ENCODE peak calls at places on chromosome 7, in eight cellular contexts. T is Panc1, Q is cardiac muscle cell, X is cardiac fibroblast, K is IMR-90, C is GM10248, R is endothelial cell of umbilical vein, E is endothelial cell. I is an unnamed sample.

GRCh38 chr7:101094791-101095375 is 9.6 kb downstream of the TRIM56 start:
- DNase-seq in T (no peak), Q (peak; percentile 79), X (peak; percentile 77), K (peak; percentile 67), C (no peak), R (peak; percentile 63), E (peak; percentile 60), I (peak; percentile 45)

GRCh38 chr7:65809259-65809981 is 63.5 kb upstream of the VKORC1L1 start:
- DNase-seq in T (no peak), Q (no peak), X (no peak), K (no peak), C (peak; percentile 42), R (no peak), E (no peak), I (no peak)

GRCh38 chr7:80584778-80585177 is 53.7 kb upstream of the CD36 start:
- DNase-seq in T (no peak), Q (peak; percentile 86), X (peak; percentile 87), K (peak; percentile 42), C (no peak), R (no peak), E (no peak), I (peak; percentile 95)

GRCh38 chr7:102433319-102434038 is at the start of gene ORAI2:
- DNase-seq in T (no peak), Q (peak; percentile 77), X (peak; percentile 75), K (peak; percentile 59), C (peak; percentile 90), R (peak; percentile 54), E (peak; percentile 85), I (no peak)

GRCh38 chr7:28347964-28348363 is 64.4 kb upstream of the CREB5 start:
- DNase-seq in T (no peak), Q (peak; percentile 28), X (peak; percentile 32), K (peak; percentile 76), C (no peak), R (no peak), E (no peak), I (no peak)

GRCh38 chr7:36448781-36449379 is 59.2 kb downstream of the ANLN start:
- DNase-seq in T (no peak), Q (peak; percentile 30), X (peak; percentile 34), K (peak; percentile 59), C (no peak), R (peak; percentile 37), E (no peak), I (peak; percentile 60)

GRCh38 chr7:43554423-43554822 is 28.5 kb upstream of the STK17A start:
- DNase-seq in T (no peak), Q (no peak), X (no peak), K (no peak), C (no peak), R (no peak), E (no peak), I (no peak)

GRCh38 chr7:7276151-7276550 is 93.8 kb downstream of the C1GALT1 start:
- DNase-seq in T (no peak), Q (no peak), X (peak; percentile 8), K (no peak), C (no peak), R (no peak), E (no peak), I (no peak)

GRCh38 chr7:156473476-156474240 is 166.9 kb upstream of the RNF32 start:
- DNase-seq in T (peak; percentile 46), Q (peak; percentile 14), X (peak; percentile 41), K (peak; percentile 19), C (peak; percentile 66), R (peak; percentile 31), E (peak; percentile 46), I (peak; percentile 32)

GRCh38 chr7:34131371-34131770 is 226.0 kb downstream of the BMPER start:
- DNase-seq in T (no peak), Q (no peak), X (no peak), K (no peak), C (no peak), R (no peak), E (no peak), I (no peak)

GRCh38 chr7:39458346-39458745 is 107.9 kb upstream of the YAE1 start:
- DNase-seq in T (no peak), Q (no peak), X (no peak), K (no peak), C (no peak), R (no peak), E (no peak), I (no peak)

GRCh38 chr7:38283107-38283506 is 9.7 kb upstream of the TARP start:
- DNase-seq in T (no peak), Q (no peak), X (no peak), K (no peak), C (no peak), R (no peak), E (no peak), I (no peak)
- TF ChIP-seq CTCF in T (no peak), Q (no peak), X (no peak), K (no peak), C (no peak), R (no peak), E (no peak), I (no peak)

GRCh38 chr7:3697472-3697871 is 396.4 kb downstream of the SDK1 start:
- DNase-seq in T (no peak), Q (no peak), X (no peak), K (no peak), C (no peak), R (no peak), E (no peak), I (no peak)

GRCh38 chr7:3691478-3692151 is 390.6 kb downstream of the SDK1 start:
- DNase-seq in T (no peak), Q (no peak), X (no peak), K (no peak), C (no peak), R (no peak), E (no peak), I (no peak)

GRCh38 chr7:3696113-3696512 is 395.1 kb downstream of the SDK1 start:
- DNase-seq in T (no peak), Q (no peak), X (no peak), K (no peak), C (no peak), R (no peak), E (no peak), I (no peak)

GRCh38 chr7:3695602-3696001 is 394.6 kb downstream of the SDK1 start:
- DNase-seq in T (no peak), Q (peak; percentile 1), X (peak; percentile 9), K (no peak), C (no peak), R (no peak), E (no peak), I (peak; percentile 2)
- TF ChIP-seq CTCF in T (peak; percentile 67), Q (no peak), X (no peak), K (no peak), C (no peak), R (no peak), E (no peak), I (peak; percentile 10)

GRCh38 chr7:44965937-44966730 is 12.7 kb downstream of the MYO1G start:
- DNase-seq in T (no peak), Q (no peak), X (no peak), K (no peak), C (no peak), R (no peak), E (no peak), I (no peak)

GRCh38 chr7:44963526-44964290 is 15.1 kb downstream of the MYO1G start:
- DNase-seq in T (no peak), Q (no peak), X (no peak), K (no peak), C (no peak), R (no peak), E (no peak), I (no peak)

GRCh38 chr7:44964831-44965440 is 13.9 kb downstream of the MYO1G start:
- DNase-seq in T (no peak), Q (no peak), X (no peak), K (no peak), C (no peak), R (no peak), E (no peak), I (no peak)

GRCh38 chr7:44965441-44965903 is 13.3 kb downstream of the MYO1G start:
- DNase-seq in T (no peak), Q (no peak), X (no peak), K (no peak), C (no peak), R (no peak), E (no peak), I (no peak)

DNA sequence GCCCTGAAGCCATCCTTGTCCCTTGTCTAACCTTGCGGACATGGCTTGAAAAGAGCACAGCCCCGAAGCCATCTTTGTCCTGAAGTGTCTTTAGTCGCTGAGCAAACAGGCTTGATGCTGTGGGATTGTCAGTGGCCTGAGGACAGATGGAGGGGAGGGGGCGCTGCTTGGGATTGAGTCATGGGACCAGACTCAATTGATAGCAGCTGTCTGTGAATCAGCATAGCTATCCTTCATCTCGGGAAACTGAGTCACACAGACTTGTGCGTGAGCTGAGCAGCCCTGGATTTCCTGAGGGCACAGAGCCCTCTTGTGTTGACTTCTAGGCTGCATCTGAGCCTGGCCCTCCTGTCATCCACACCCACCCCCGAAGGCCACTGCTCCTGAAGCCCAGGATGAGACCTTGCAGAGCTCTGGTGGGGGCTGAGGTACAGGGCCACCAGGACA is 14.4 kb downstream of the MYO1G start:
- DNase-seq in T (no peak), Q (no peak), X (no peak), K (peak; percentile 28), C (no peak), R (peak; percentile 11), E (no peak), I (no peak)
- TF ChIP-seq CTCF in T (peak; percentile 84), Q (peak; percentile 39), X (peak; percentile 46), K (peak; percentile 34), C (peak; percentile 46), R (peak; percentile 31), E (no peak), I (peak; percentile 35)

DNA sequence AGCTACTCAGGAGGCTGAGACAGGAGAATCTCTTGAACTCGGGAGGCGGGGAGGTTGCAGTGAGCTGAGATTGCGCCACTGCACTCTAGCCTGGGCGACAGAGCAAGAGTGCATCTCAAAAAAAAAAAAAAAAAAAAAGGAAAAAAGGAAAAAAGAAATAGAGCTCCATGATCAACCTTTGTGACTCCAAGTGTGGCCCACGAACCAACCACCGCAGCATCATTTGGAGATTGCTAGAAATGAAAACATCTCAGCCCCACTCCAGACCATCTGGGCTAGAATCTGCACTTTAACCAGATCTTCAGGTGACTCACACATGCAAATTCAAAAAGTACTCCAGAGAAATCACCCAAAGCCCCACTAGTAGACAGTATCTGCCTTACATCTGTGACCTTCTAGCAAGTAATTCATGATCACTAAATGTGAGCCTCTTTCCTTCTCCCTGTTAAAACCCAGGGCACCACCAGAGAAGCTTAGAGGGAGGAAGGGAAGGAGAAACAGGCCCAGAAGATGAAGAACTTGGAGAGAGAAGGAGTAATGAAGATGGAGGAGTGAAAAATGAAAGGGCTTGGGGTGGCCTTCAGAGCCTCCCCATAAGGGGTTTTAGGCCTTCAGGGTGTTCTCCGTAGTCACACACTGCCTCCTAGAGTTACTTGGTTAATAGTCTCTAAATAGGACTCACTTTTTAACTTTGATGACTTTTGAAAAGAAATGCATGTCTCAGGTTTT is 94.1 kb downstream of the SLC37A3 start:
- DNase-seq in T (no peak), Q (peak; percentile 60), X (peak; percentile 52), K (peak; percentile 16), C (peak; percentile 61), R (peak; percentile 22), E (no peak), I (peak; percentile 26)
- TF ChIP-seq CTCF in T (peak; percentile 59), Q (peak; percentile 43), X (peak; percentile 18), K (peak; percentile 36), C (peak; percentile 34), R (peak; percentile 17), E (no peak), I (peak; percentile 24)

GRCh38 chr7:104252409-104253134 is 44.8 kb upstream of the ORC5 start:
- DNase-seq in T (no peak), Q (no peak), X (no peak), K (no peak), C (no peak), R (no peak), E (no peak), I (no peak)
- TF ChIP-seq CTCF in T (peak; percentile 39), Q (peak; percentile 9), X (no peak), K (no peak), C (no peak), R (no peak), E (no peak), I (peak; percentile 6)

GRCh38 chr7:130853503-130854279 is 119.7 kb upstream of the KLF14 start:
- DNase-seq in T (peak; percentile 92), Q (no peak), X (no peak), K (peak; percentile 69), C (no peak), R (no peak), E (no peak), I (peak; percentile 95)
- TF ChIP-seq CTCF in T (no peak), Q (no peak), X (no peak), K (no peak), C (no peak), R (no peak), E (no peak), I (no peak)